ENCODE peak calls at places on chromosomes 7 and 10, in seven cellular contexts. S, H, V, L, I, K and X are unnamed samples.

GRCh38 chr10:34333513-34333912 is 481.6 kb downstream of the PARD3 start:
- DNase-seq in S (no peak), H (no peak), V (no peak), L (no peak), I (no peak), K (no peak), X (no peak)

GRCh38 chr7:5225616-5226290 is 35.7 kb downstream of the WIPI2 start:
- DNase-seq in S (no peak), H (no peak), V (no peak), L (no peak), I (no peak), K (no peak), X (no peak)

GRCh38 chr7:80277434-80278427 is 143.1 kb downstream of the GNAI1 start:
- DNase-seq in S (no peak), H (no peak), V (no peak), L (no peak), I (no peak), K (peak; percentile 45), X (no peak)

GRCh38 chr7:44196450-44196872 is 4.3 kb upstream of the YKT6 start:
- DNase-seq in S (peak; percentile 64), H (no peak), V (no peak), L (no peak), I (peak; percentile 62), K (peak; percentile 16), X (no peak)

GRCh38 chr10:84469470-84469869 is 141.1 kb downstream of the CCSER2 start:
- DNase-seq in S (no peak), H (no peak), V (no peak), L (no peak), I (no peak), K (no peak), X (no peak)

GRCh38 chr7:19675816-19676215 is 33.0 kb downstream of the POLR1F start:
- DNase-seq in S (no peak), H (no peak), V (no peak), L (no peak), I (no peak), K (no peak), X (no peak)

GRCh38 chr7:94561841-94562514 is 52.4 kb downstream of the CASD1 start:
- DNase-seq in S (no peak), H (no peak), V (no peak), L (no peak), I (no peak), K (no peak), X (no peak)

GRCh38 chr7:157690058-157690832 is 353.4 kb downstream of the DNAJB6 start:
- DNase-seq in S (no peak), H (no peak), V (no peak), L (no peak), I (no peak), K (no peak), X (no peak)

GRCh38 chr10:5741276-5741675 is 56.6 kb downstream of the TASOR2 start:
- DNase-seq in S (no peak), H (no peak), V (no peak), L (no peak), I (no peak), K (no peak), X (no peak)

GRCh38 chr7:55539380-55539779 is 32.9 kb downstream of the VOPP1 start:
- DNase-seq in S (no peak), H (no peak), V (no peak), L (no peak), I (no peak), K (no peak), X (no peak)

GRCh38 chr10:70478191-70479160 is at the start of gene PALD1:
- DNase-seq in S (peak; percentile 68), H (no peak), V (no peak), L (no peak), I (no peak), K (no peak), X (no peak)

GRCh38 chr10:123522702-123523312 is 143.3 kb upstream of the GPR26 start:
- DNase-seq in S (no peak), H (peak; percentile 23), V (no peak), L (no peak), I (no peak), K (no peak), X (no peak)

GRCh38 chr7:142405122-142405765 is 147.4 kb upstream of the PRSS58 start:
- DNase-seq in S (no peak), H (no peak), V (no peak), L (no peak), I (no peak), K (peak; percentile 63), X (no peak)

GRCh38 chr10:49598164-49598856 is 11.8 kb upstream of the SLC18A3 start:
- DNase-seq in S (peak; percentile 8), H (no peak), V (no peak), L (no peak), I (no peak), K (no peak), X (no peak)

GRCh38 chr7:151140826-151141225 is 26.7 kb downstream of the GBX1 start:
- DNase-seq in S (no peak), H (no peak), V (no peak), L (no peak), I (no peak), K (no peak), X (no peak)

GRCh38 chr7:8480466-8480865 is 47.1 kb downstream of the NXPH1 start:
- DNase-seq in S (no peak), H (no peak), V (no peak), L (no peak), I (peak; percentile 53), K (no peak), X (no peak)

GRCh38 chr10:65570143-65571010 is 1355.5 kb upstream of the LRRTM3 start:
- DNase-seq in S (no peak), H (no peak), V (no peak), L (no peak), I (peak; percentile 66), K (no peak), X (no peak)

GRCh38 chr7:41912851-41913580 is 210.1 kb upstream of the INHBA start:
- DNase-seq in S (no peak), H (no peak), V (no peak), L (no peak), I (no peak), K (no peak), X (no peak)

GRCh38 chr10:9670911-9671310 is 1346.8 kb upstream of the CELF2 start:
- DNase-seq in S (no peak), H (no peak), V (no peak), L (peak; percentile 3), I (no peak), K (no peak), X (no peak)

GRCh38 chr7:30102281-30102680 is 32.5 kb upstream of the MTURN start:
- DNase-seq in S (no peak), H (no peak), V (no peak), L (no peak), I (no peak), K (no peak), X (no peak)

GRCh38 chr10:97319671-97320479 is 804 bp downstream of the FRAT1 start:
- DNase-seq in S (peak; percentile 50), H (no peak), V (no peak), L (peak; percentile 6), I (peak; percentile 69), K (no peak), X (peak; percentile 0)

GRCh38 chr7:139936760-139937310 is 107.8 kb downstream of the TBXAS1 start:
- DNase-seq in S (no peak), H (no peak), V (no peak), L (no peak), I (no peak), K (peak; percentile 39), X (no peak)